ENCODE peak calls at places on chromosomes 2 and 18, in eight cellular contexts. One of them, this sample, is unnamed.
A peak's percentile ranks its signal among the peaks of the same experiment; 100 is the strongest.

GRCh38 chr18:2932247-2933181 is 80.4 kb downstream of the LPIN2 start:
- DNase-seq in aorta: no peak
- DNase-seq in astrocyte: peak; percentile 34
- DNase-seq in body of pancreas: peak; percentile 52
- DNase-seq in esophagus squamous epithelium: no peak
- DNase-seq in tibial artery: no peak
- DNase-seq in mammary epithelial cell: peak; percentile 29
- DNase-seq in thoracic aorta: no peak
- DNase-seq in this sample: no peak

GRCh38 chr2:54704688-54705605 is 18.5 kb upstream of the EML6 start:
- DNase-seq in aorta: no peak
- DNase-seq in astrocyte: peak; percentile 34
- DNase-seq in body of pancreas: no peak
- DNase-seq in esophagus squamous epithelium: no peak
- DNase-seq in tibial artery: no peak
- DNase-seq in mammary epithelial cell: peak; percentile 40
- DNase-seq in thoracic aorta: no peak
- DNase-seq in this sample: no peak

GRCh38 chr18:57762686-57763085 is 40.4 kb downstream of the ATP8B1 start:
- DNase-seq in aorta: no peak
- DNase-seq in astrocyte: no peak
- DNase-seq in body of pancreas: no peak
- DNase-seq in esophagus squamous epithelium: no peak
- DNase-seq in tibial artery: no peak
- DNase-seq in mammary epithelial cell: no peak
- DNase-seq in thoracic aorta: no peak
- DNase-seq in this sample: no peak

GRCh38 chr18:24446953-24447537 is 13.4 kb upstream of the HRH4 start:
- DNase-seq in aorta: no peak
- DNase-seq in astrocyte: no peak
- DNase-seq in body of pancreas: no peak
- DNase-seq in esophagus squamous epithelium: no peak
- DNase-seq in tibial artery: no peak
- DNase-seq in mammary epithelial cell: no peak
- DNase-seq in thoracic aorta: no peak
- DNase-seq in this sample: no peak

GRCh38 chr2:238845583-238846480 is 2.1 kb upstream of the TWIST2 start:
- DNase-seq in aorta: no peak
- DNase-seq in astrocyte: no peak
- DNase-seq in body of pancreas: no peak
- DNase-seq in esophagus squamous epithelium: no peak
- DNase-seq in tibial artery: no peak
- DNase-seq in mammary epithelial cell: no peak
- DNase-seq in thoracic aorta: no peak
- DNase-seq in this sample: no peak

GRCh38 chr2:235533203-235533602 is 39.4 kb downstream of the AGAP1 start:
- DNase-seq in aorta: no peak
- DNase-seq in astrocyte: no peak
- DNase-seq in body of pancreas: no peak
- DNase-seq in esophagus squamous epithelium: no peak
- DNase-seq in tibial artery: no peak
- DNase-seq in mammary epithelial cell: no peak
- DNase-seq in thoracic aorta: no peak
- DNase-seq in this sample: no peak

GRCh38 chr2:40534528-40534927 is 82.6 kb upstream of the SLC8A1 start:
- DNase-seq in aorta: no peak
- DNase-seq in astrocyte: peak; percentile 18
- DNase-seq in body of pancreas: no peak
- DNase-seq in esophagus squamous epithelium: no peak
- DNase-seq in tibial artery: no peak
- DNase-seq in mammary epithelial cell: no peak
- DNase-seq in thoracic aorta: no peak
- DNase-seq in this sample: no peak

GRCh38 chr2:239230318-239231052 is 170.3 kb downstream of the HDAC4 start:
- DNase-seq in aorta: no peak
- DNase-seq in astrocyte: no peak
- DNase-seq in body of pancreas: no peak
- DNase-seq in esophagus squamous epithelium: no peak
- DNase-seq in tibial artery: no peak
- DNase-seq in mammary epithelial cell: no peak
- DNase-seq in thoracic aorta: no peak
- DNase-seq in this sample: no peak

GRCh38 chr2:64036343-64036742 is 17.1 kb upstream of the VPS54 start:
- DNase-seq in aorta: no peak
- DNase-seq in astrocyte: peak; percentile 87
- DNase-seq in body of pancreas: no peak
- DNase-seq in esophagus squamous epithelium: no peak
- DNase-seq in tibial artery: no peak
- DNase-seq in mammary epithelial cell: peak; percentile 78
- DNase-seq in thoracic aorta: no peak
- DNase-seq in this sample: no peak

GRCh38 chr18:45417392-45417791 is 197.9 kb upstream of the SLC14A2 start:
- DNase-seq in aorta: no peak
- DNase-seq in astrocyte: no peak
- DNase-seq in body of pancreas: no peak
- DNase-seq in esophagus squamous epithelium: no peak
- DNase-seq in tibial artery: no peak
- DNase-seq in mammary epithelial cell: no peak
- DNase-seq in thoracic aorta: no peak
- DNase-seq in this sample: no peak

GRCh38 chr2:240435457-240435954 is at the start of gene GPC1:
- DNase-seq in aorta: peak; percentile 91
- DNase-seq in astrocyte: peak; percentile 56
- DNase-seq in body of pancreas: peak; percentile 84
- DNase-seq in esophagus squamous epithelium: no peak
- DNase-seq in tibial artery: peak; percentile 53
- DNase-seq in mammary epithelial cell: peak; percentile 83
- DNase-seq in thoracic aorta: no peak
- DNase-seq in this sample: peak; percentile 49

GRCh38 chr2:44004735-44005602 is 9.2 kb upstream of the LRPPRC start:
- DNase-seq in aorta: no peak
- DNase-seq in astrocyte: no peak
- DNase-seq in body of pancreas: no peak
- DNase-seq in esophagus squamous epithelium: no peak
- DNase-seq in tibial artery: no peak
- DNase-seq in mammary epithelial cell: no peak
- DNase-seq in thoracic aorta: no peak
- DNase-seq in this sample: no peak

GRCh38 chr2:236607471-236608307 is 38.1 kb downstream of the ACKR3 start:
- DNase-seq in aorta: no peak
- DNase-seq in astrocyte: peak; percentile 94
- DNase-seq in body of pancreas: peak; percentile 81
- DNase-seq in esophagus squamous epithelium: no peak
- DNase-seq in tibial artery: no peak
- DNase-seq in mammary epithelial cell: peak; percentile 61
- DNase-seq in thoracic aorta: no peak
- DNase-seq in this sample: no peak

GRCh38 chr2:120343100-120343432 is 2.9 kb upstream of the INHBB start:
- DNase-seq in aorta: no peak
- DNase-seq in astrocyte: no peak
- DNase-seq in body of pancreas: no peak
- DNase-seq in esophagus squamous epithelium: no peak
- DNase-seq in tibial artery: no peak
- DNase-seq in mammary epithelial cell: no peak
- DNase-seq in thoracic aorta: no peak
- DNase-seq in this sample: no peak

GRCh38 chr2:120344991-120345975 is 653 bp upstream of the INHBB start:
- DNase-seq in aorta: no peak
- DNase-seq in astrocyte: no peak
- DNase-seq in body of pancreas: no peak
- DNase-seq in esophagus squamous epithelium: no peak
- DNase-seq in tibial artery: no peak
- DNase-seq in mammary epithelial cell: no peak
- DNase-seq in thoracic aorta: no peak
- DNase-seq in this sample: no peak

GRCh38 chr2:120343433-120344105 is 2.4 kb upstream of the INHBB start:
- DNase-seq in aorta: peak; percentile 95
- DNase-seq in astrocyte: peak; percentile 35
- DNase-seq in body of pancreas: peak; percentile 88
- DNase-seq in esophagus squamous epithelium: no peak
- DNase-seq in tibial artery: peak; percentile 82
- DNase-seq in mammary epithelial cell: peak; percentile 57
- DNase-seq in thoracic aorta: peak; percentile 45
- DNase-seq in this sample: peak; percentile 75

GRCh38 chr2:120346034-120346666 is at the start of gene INHBB:
- DNase-seq in aorta: no peak
- DNase-seq in astrocyte: no peak
- DNase-seq in body of pancreas: peak; percentile 40
- DNase-seq in esophagus squamous epithelium: no peak
- DNase-seq in tibial artery: no peak
- DNase-seq in mammary epithelial cell: no peak
- DNase-seq in thoracic aorta: no peak
- DNase-seq in this sample: no peak

GRCh38 chr2:120344214-120344990 is 1.5 kb upstream of the INHBB start:
- DNase-seq in aorta: peak; percentile 82
- DNase-seq in astrocyte: no peak
- DNase-seq in body of pancreas: peak; percentile 30
- DNase-seq in esophagus squamous epithelium: no peak
- DNase-seq in tibial artery: no peak
- DNase-seq in mammary epithelial cell: no peak
- DNase-seq in thoracic aorta: no peak
- DNase-seq in this sample: no peak
- H3K27me3 ChIP-seq in aorta: no peaks in the 10 kb centered on the region
- H3K27me3 ChIP-seq in astrocyte: peaks cover 63% of the 10 kb centered on the region
- H3K27me3 ChIP-seq in body of pancreas: no peaks in the 10 kb centered on the region
- H3K27me3 ChIP-seq in esophagus squamous epithelium: peaks cover 99% of the 10 kb centered on the region
- H3K27me3 ChIP-seq in tibial artery: no peaks in the 10 kb centered on the region
- H3K27me3 ChIP-seq in mammary epithelial cell: peaks cover 44% of the 10 kb centered on the region
- H3K27me3 ChIP-seq in thoracic aorta: no peaks in the 10 kb centered on the region
- H3K27me3 ChIP-seq in this sample: no peaks in the 10 kb centered on the region

GRCh38 chr18:79401494-79402208 is 5.9 kb downstream of the NFATC1 start:
- DNase-seq in aorta: peak; percentile 80
- DNase-seq in astrocyte: no peak
- DNase-seq in body of pancreas: no peak
- DNase-seq in esophagus squamous epithelium: no peak
- DNase-seq in tibial artery: no peak
- DNase-seq in mammary epithelial cell: no peak
- DNase-seq in thoracic aorta: no peak
- DNase-seq in this sample: no peak

GRCh38 chr18:79402209-79402576 is 6.5 kb downstream of the NFATC1 start:
- DNase-seq in aorta: peak; percentile 74
- DNase-seq in astrocyte: no peak
- DNase-seq in body of pancreas: no peak
- DNase-seq in esophagus squamous epithelium: no peak
- DNase-seq in tibial artery: no peak
- DNase-seq in mammary epithelial cell: no peak
- DNase-seq in thoracic aorta: no peak
- DNase-seq in this sample: no peak

GRCh38 chr18:79400091-79400590 is 4.4 kb downstream of the NFATC1 start:
- DNase-seq in aorta: peak; percentile 91
- DNase-seq in astrocyte: no peak
- DNase-seq in body of pancreas: peak; percentile 82
- DNase-seq in esophagus squamous epithelium: peak; percentile 19
- DNase-seq in tibial artery: peak; percentile 78
- DNase-seq in mammary epithelial cell: no peak
- DNase-seq in thoracic aorta: no peak
- DNase-seq in this sample: peak; percentile 82

GRCh38 chr18:79399275-79400081 is 3.7 kb downstream of the NFATC1 start:
- DNase-seq in aorta: peak; percentile 81
- DNase-seq in astrocyte: no peak
- DNase-seq in body of pancreas: no peak
- DNase-seq in esophagus squamous epithelium: no peak
- DNase-seq in tibial artery: no peak
- DNase-seq in mammary epithelial cell: no peak
- DNase-seq in thoracic aorta: no peak
- DNase-seq in this sample: no peak

GRCh38 chr18:79400591-79401381 is 5.1 kb downstream of the NFATC1 start:
- DNase-seq in aorta: peak; percentile 78
- DNase-seq in astrocyte: no peak
- DNase-seq in body of pancreas: no peak
- DNase-seq in esophagus squamous epithelium: no peak
- DNase-seq in tibial artery: no peak
- DNase-seq in mammary epithelial cell: no peak
- DNase-seq in thoracic aorta: no peak
- DNase-seq in this sample: no peak
- H3K4me3 ChIP-seq in aorta: peak overlapping the region; percentile 74
- H3K4me3 ChIP-seq in astrocyte: peak overlapping the region; percentile 23
- H3K4me3 ChIP-seq in body of pancreas: peak overlapping the region; percentile 82
- H3K4me3 ChIP-seq in esophagus squamous epithelium: peak overlapping the region; percentile 58
- H3K4me3 ChIP-seq in tibial artery: peak overlapping the region; percentile 84
- H3K4me3 ChIP-seq in mammary epithelial cell: peak overlapping the region; percentile 34
- H3K4me3 ChIP-seq in thoracic aorta: peak overlapping the region; percentile 92
- H3K4me3 ChIP-seq in this sample: peak overlapping the region; percentile 86

GRCh38 chr2:111994042-111994441 is 61.0 kb upstream of the TMEM87B start:
- DNase-seq in aorta: no peak
- DNase-seq in astrocyte: no peak
- DNase-seq in body of pancreas: no peak
- DNase-seq in esophagus squamous epithelium: no peak
- DNase-seq in tibial artery: no peak
- DNase-seq in mammary epithelial cell: no peak
- DNase-seq in thoracic aorta: no peak
- DNase-seq in this sample: no peak
- H3K27me3 ChIP-seq in aorta: no peaks in the 10 kb centered on the region
- H3K27me3 ChIP-seq in astrocyte: no peaks in the 10 kb centered on the region
- H3K27me3 ChIP-seq in body of pancreas: no peaks in the 10 kb centered on the region
- H3K27me3 ChIP-seq in esophagus squamous epithelium: no peaks in the 10 kb centered on the region
- H3K27me3 ChIP-seq in tibial artery: no peaks in the 10 kb centered on the region
- H3K27me3 ChIP-seq in mammary epithelial cell: no peaks in the 10 kb centered on the region
- H3K27me3 ChIP-seq in thoracic aorta: no peaks in the 10 kb centered on the region
- H3K27me3 ChIP-seq in this sample: no peaks in the 10 kb centered on the region

GRCh38 chr18:76715012-76715608 is 107.2 kb upstream of the ZNF236 start:
- DNase-seq in aorta: no peak
- DNase-seq in astrocyte: no peak
- DNase-seq in body of pancreas: no peak
- DNase-seq in esophagus squamous epithelium: no peak
- DNase-seq in tibial artery: no peak
- DNase-seq in mammary epithelial cell: no peak
- DNase-seq in thoracic aorta: no peak
- DNase-seq in this sample: peak; percentile 42

GRCh38 chr18:76721207-76721996 is 101.0 kb upstream of the ZNF236 start:
- DNase-seq in aorta: no peak
- DNase-seq in astrocyte: no peak
- DNase-seq in body of pancreas: no peak
- DNase-seq in esophagus squamous epithelium: no peak
- DNase-seq in tibial artery: no peak
- DNase-seq in mammary epithelial cell: no peak
- DNase-seq in thoracic aorta: no peak
- DNase-seq in this sample: no peak

GRCh38 chr18:76725445-76725844 is 96.9 kb upstream of the ZNF236 start:
- DNase-seq in aorta: no peak
- DNase-seq in astrocyte: no peak
- DNase-seq in body of pancreas: no peak
- DNase-seq in esophagus squamous epithelium: no peak
- DNase-seq in tibial artery: no peak
- DNase-seq in mammary epithelial cell: no peak
- DNase-seq in thoracic aorta: no peak
- DNase-seq in this sample: no peak

GRCh38 chr18:76722224-76723061 is 99.9 kb upstream of the ZNF236 start:
- DNase-seq in aorta: no peak
- DNase-seq in astrocyte: no peak
- DNase-seq in body of pancreas: no peak
- DNase-seq in esophagus squamous epithelium: no peak
- DNase-seq in tibial artery: no peak
- DNase-seq in mammary epithelial cell: no peak
- DNase-seq in thoracic aorta: no peak
- DNase-seq in this sample: no peak

DNA sequence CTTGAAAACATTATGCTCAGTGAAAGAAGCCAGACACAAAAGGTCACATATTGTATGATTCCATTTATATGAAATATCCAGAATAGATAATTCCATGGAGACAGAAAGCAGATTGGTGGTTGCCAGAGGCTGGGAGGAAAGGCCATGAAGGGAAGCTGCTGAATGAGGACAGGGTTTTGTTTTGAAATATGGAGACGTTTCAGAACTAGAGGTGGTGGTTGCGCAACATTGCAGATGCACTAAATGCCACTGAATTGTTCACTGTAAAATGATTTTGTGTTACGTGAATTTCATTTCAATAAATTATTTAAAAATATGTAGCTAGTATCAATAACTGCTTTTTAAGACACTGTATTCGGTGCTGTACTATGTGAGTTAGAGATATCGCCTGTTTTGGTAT is 101.7 kb upstream of the ZNF236 start:
- DNase-seq in aorta: no peak
- DNase-seq in astrocyte: no peak
- DNase-seq in body of pancreas: no peak
- DNase-seq in esophagus squamous epithelium: no peak
- DNase-seq in tibial artery: no peak
- DNase-seq in mammary epithelial cell: no peak
- DNase-seq in thoracic aorta: no peak
- DNase-seq in this sample: no peak
- H3K4me3 ChIP-seq in aorta: no peak overlapping the region
- H3K4me3 ChIP-seq in astrocyte: no peak overlapping the region
- H3K4me3 ChIP-seq in body of pancreas: no peak overlapping the region
- H3K4me3 ChIP-seq in esophagus squamous epithelium: no peak overlapping the region
- H3K4me3 ChIP-seq in tibial artery: no peak overlapping the region
- H3K4me3 ChIP-seq in mammary epithelial cell: no peak overlapping the region
- H3K4me3 ChIP-seq in thoracic aorta: no peak overlapping the region
- H3K4me3 ChIP-seq in this sample: no peak overlapping the region